ENCODE peak calls at places on chromosomes 7 and 10, in eight cellular contexts. Y is bronchial epithelial cell; L is GM23248; N is ovary; M is SK-N-SH; Q is skeletal muscle cell; O is GM23338; J is CD8-positive, alpha-beta T cell. V is an unnamed sample.

GRCh38 chr7:70093496-70093895 is 495.2 kb downstream of the AUTS2 start:
- DNase-seq in Y (peak), L (peak), N (no peak), M (no peak), Q (peak), O (no peak), J (no peak), V (peak)

GRCh38 chr7:25968205-25968993 is 183.6 kb upstream of the NFE2L3 start:
- DNase-seq in Y (no peak), L (no peak), N (no peak), M (no peak), Q (no peak), O (no peak), J (no peak), V (no peak)

GRCh38 chr10:110353244-110354119 is 48.8 kb upstream of the SMNDC1 start:
- DNase-seq in Y (peak), L (peak), N (no peak), M (no peak), Q (peak), O (peak), J (peak), V (no peak)

GRCh38 chr10:124248056-124248455 is 154.7 kb upstream of the CHST15 start:
- DNase-seq in Y (no peak), L (no peak), N (no peak), M (no peak), Q (no peak), O (no peak), J (no peak), V (no peak)

GRCh38 chr7:33805630-33806233 is 99.6 kb upstream of the BMPER start:
- DNase-seq in Y (peak), L (peak), N (no peak), M (no peak), Q (no peak), O (no peak), J (no peak), V (no peak)

GRCh38 chr10:62779487-62780248 is 24.9 kb upstream of the ADO start:
- DNase-seq in Y (peak), L (peak), N (no peak), M (no peak), Q (no peak), O (no peak), J (peak), V (peak)

GRCh38 chr7:5692845-5693278 is 88.6 kb downstream of the RNF216 start:
- DNase-seq in Y (peak), L (peak), N (no peak), M (peak), Q (peak), O (no peak), J (no peak), V (no peak)

GRCh38 chr7:27606270-27607209 is 56.1 kb downstream of the HIBADH start:
- DNase-seq in Y (peak), L (peak), N (no peak), M (no peak), Q (peak), O (no peak), J (no peak), V (peak)

GRCh38 chr7:12030116-12030515 is 181.0 kb upstream of the TMEM106B start:
- DNase-seq in Y (no peak), L (peak), N (no peak), M (no peak), Q (peak), O (no peak), J (no peak), V (no peak)

GRCh38 chr7:57216340-57216739 is 84.1 kb upstream of the ZNF479 start:
- DNase-seq in Y (no peak), L (no peak), N (no peak), M (no peak), Q (no peak), O (no peak), J (no peak), V (no peak)

GRCh38 chr7:105890290-105890997 is 14.0 kb upstream of the ATXN7L1 start:
- DNase-seq in Y (peak), L (no peak), N (no peak), M (no peak), Q (no peak), O (no peak), J (no peak), V (no peak)

GRCh38 chr7:100965723-100966541 is 3.4 kb upstream of the MUC12 start:
- DNase-seq in Y (peak), L (peak), N (peak), M (peak), Q (no peak), O (peak), J (peak), V (no peak)

GRCh38 chr10:120945801-120946302 is 94.7 kb downstream of the WDR11 start:
- DNase-seq in Y (peak), L (peak), N (peak), M (no peak), Q (no peak), O (no peak), J (no peak), V (no peak)

GRCh38 chr7:122304604-122304975 is at the start of gene FEZF1:
- DNase-seq in Y (peak), L (peak), N (no peak), M (no peak), Q (no peak), O (peak), J (no peak), V (no peak)
- H3K4me3 ChIP-seq in Y (no peak), L (no peak), N (no peak), M (no peak), Q (no peak), O (peak), J (no peak), V (no peak)

GRCh38 chr10:119575998-119576397 is 20.8 kb downstream of the TIAL1 start:
- DNase-seq in Y (no peak), L (no peak), N (no peak), M (no peak), Q (no peak), O (no peak), J (no peak), V (no peak)
- H3K4me3 ChIP-seq in Y (no peak), L (no peak), N (no peak), M (no peak), Q (no peak), O (no peak), J (no peak), V (no peak)

GRCh38 chr10:132400041-132400546 is 3.1 kb downstream of the PWWP2B start:
- DNase-seq in Y (no peak), L (no peak), N (no peak), M (no peak), Q (no peak), O (no peak), J (no peak), V (no peak)

GRCh38 chr10:132397036-132397541 is at the start of gene PWWP2B:
- DNase-seq in Y (no peak), L (peak), N (peak), M (peak), Q (no peak), O (no peak), J (peak), V (no peak)

GRCh38 chr10:132399117-132400035 is 2.4 kb downstream of the PWWP2B start:
- DNase-seq in Y (no peak), L (no peak), N (no peak), M (no peak), Q (no peak), O (no peak), J (no peak), V (no peak)

GRCh38 chr10:132397671-132398565 is 918 bp downstream of the PWWP2B start:
- DNase-seq in Y (peak), L (peak), N (peak), M (peak), Q (no peak), O (peak), J (peak), V (no peak)

GRCh38 chr10:132398566-132398991 is 1.6 kb downstream of the PWWP2B start:
- DNase-seq in Y (no peak), L (no peak), N (peak), M (no peak), Q (no peak), O (no peak), J (no peak), V (no peak)
- H3K4me3 ChIP-seq in Y (peak), L (no peak), N (no peak), M (no peak), Q (peak), O (no peak), J (no peak), V (no peak)

GRCh38 chr10:100730739-100731602 is 14.4 kb upstream of the PAX2 start:
- DNase-seq in Y (peak), L (peak), N (no peak), M (peak), Q (no peak), O (peak), J (no peak), V (no peak)
- H3K4me3 ChIP-seq in Y (no peak), L (peak), N (no peak), M (peak), Q (no peak), O (peak), J (peak), V (peak)

GRCh38 chr10:548212-548897 is 141.1 kb downstream of the DIP2C start:
- DNase-seq in Y (no peak), L (no peak), N (no peak), M (peak), Q (no peak), O (peak), J (no peak), V (no peak)
- H3K4me3 ChIP-seq in Y (no peak), L (no peak), N (no peak), M (no peak), Q (no peak), O (no peak), J (no peak), V (no peak)

DNA sequence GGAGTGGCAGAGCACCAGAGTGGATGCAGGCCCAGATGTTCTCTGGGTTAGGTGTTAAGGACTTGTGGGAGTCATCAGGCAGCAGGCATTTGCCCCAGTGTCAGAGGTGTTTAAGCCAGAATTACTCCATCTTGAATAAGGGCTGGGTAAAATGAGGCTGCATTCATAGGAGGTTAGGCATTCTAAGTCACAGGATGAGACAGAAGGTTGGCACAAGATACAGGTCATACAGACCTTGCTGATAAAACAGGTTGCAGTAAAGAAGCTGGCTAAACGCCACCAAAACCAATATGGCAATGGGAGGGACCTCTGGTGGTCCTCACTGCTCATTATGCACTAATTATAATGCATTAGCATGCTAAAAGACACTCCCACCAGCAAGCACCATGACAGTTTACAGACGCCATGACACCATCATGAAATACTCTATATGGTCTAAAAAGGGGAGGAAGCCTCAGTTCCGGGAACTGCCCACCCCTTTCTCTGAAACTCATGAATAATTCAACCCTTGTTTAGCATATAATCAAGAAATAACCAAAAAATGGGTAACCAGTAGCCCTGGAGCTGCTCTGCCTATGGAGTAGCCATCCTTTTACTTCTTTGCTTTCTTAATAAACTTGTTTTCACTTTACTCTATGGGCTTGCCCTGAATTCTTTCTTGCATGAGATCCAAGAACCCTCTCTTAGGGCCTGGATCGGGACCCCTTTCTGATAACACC is 882 bp upstream of the LRRC61 start:
- DNase-seq in Y (no peak), L (no peak), N (no peak), M (no peak), Q (no peak), O (no peak), J (peak), V (no peak)
- H3K4me3 ChIP-seq in Y (peak), L (no peak), N (peak), M (peak), Q (no peak), O (peak), J (peak), V (peak)

GRCh38 chr10:34473174-34474059 is 341.7 kb downstream of the PARD3 start:
- DNase-seq in Y (no peak), L (no peak), N (no peak), M (no peak), Q (no peak), O (no peak), J (no peak), V (no peak)

GRCh38 chr10:34467902-34468301 is 347.2 kb downstream of the PARD3 start:
- DNase-seq in Y (no peak), L (no peak), N (no peak), M (no peak), Q (no peak), O (no peak), J (no peak), V (no peak)

GRCh38 chr10:34467364-34467763 is 347.7 kb downstream of the PARD3 start:
- DNase-seq in Y (no peak), L (no peak), N (no peak), M (no peak), Q (no peak), O (no peak), J (no peak), V (no peak)

GRCh38 chr10:34470307-34470706 is 344.8 kb downstream of the PARD3 start:
- DNase-seq in Y (no peak), L (no peak), N (no peak), M (no peak), Q (no peak), O (no peak), J (no peak), V (no peak)

DNA sequence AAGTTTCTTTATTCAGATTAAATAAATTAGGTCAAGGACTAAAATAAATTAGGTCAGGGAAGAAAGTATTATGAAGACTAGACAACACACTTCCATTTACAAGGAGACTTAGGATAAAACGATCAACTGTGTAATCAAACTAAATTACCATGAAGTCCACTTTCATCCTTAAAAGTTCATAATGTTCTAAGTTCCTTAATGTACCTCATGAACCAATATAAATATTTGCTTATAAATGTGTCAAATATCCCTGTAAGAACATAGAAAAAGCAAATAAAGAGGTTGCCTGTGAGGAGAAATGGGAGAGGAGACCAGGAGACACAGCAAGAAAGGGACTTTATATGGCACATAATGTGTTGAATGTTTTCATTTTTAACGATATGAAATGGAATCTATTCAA is 345.6 kb downstream of the PARD3 start:
- DNase-seq in Y (no peak), L (no peak), N (no peak), M (no peak), Q (no peak), O (no peak), J (no peak), V (no peak)
- H3K4me3 ChIP-seq in Y (no peak), L (no peak), N (no peak), M (no peak), Q (no peak), O (no peak), J (no peak), V (no peak)

V was measured in kidney epithelial cell.